ENCODE peak calls at places on chromosomes 16 and 17, in six cellular contexts. H, M, V, A, U and T are unnamed samples.

GRCh38 chr17:45225051-45225700 is 3.5 kb downstream of the FMNL1 start:
- DNase-seq in H (no peak), M (no peak), V (no peak), A (no peak), U (no peak), T (no peak)

GRCh38 chr17:29579866-29580771 is 9.3 kb downstream of the GIT1 start:
- DNase-seq in H (peak; percentile 91), M (peak; percentile 92), V (peak; percentile 88), A (peak; percentile 79), U (peak; percentile 75), T (peak; percentile 75)

GRCh38 chr17:32240745-32241144 is 24.9 kb upstream of the RHBDL3 start:
- DNase-seq in H (no peak), M (no peak), V (no peak), A (peak; percentile 24), U (no peak), T (no peak)

GRCh38 chr17:37017355-37017754 is 68.6 kb downstream of the AATF start:
- DNase-seq in H (no peak), M (no peak), V (no peak), A (no peak), U (no peak), T (no peak)

GRCh38 chr17:55117063-55117611 is 147.6 kb upstream of the HLF start:
- DNase-seq in H (no peak), M (no peak), V (no peak), A (no peak), U (no peak), T (no peak)

GRCh38 chr16:89471225-89471624 is 19.1 kb downstream of the ANKRD11 start:
- DNase-seq in H (no peak), M (no peak), V (no peak), A (peak; percentile 84), U (peak; percentile 88), T (no peak)

GRCh38 chr16:873889-874288 is 73.4 kb upstream of the GNG13 start:
- DNase-seq in H (peak; percentile 55), M (no peak), V (no peak), A (no peak), U (no peak), T (peak; percentile 15)

GRCh38 chr17:76079577-76080206 is 710 bp downstream of the ZACN start:
- DNase-seq in H (no peak), M (no peak), V (no peak), A (no peak), U (no peak), T (no peak)

GRCh38 chr16:49343291-49343690 is 30.3 kb upstream of the C16orf78 start:
- DNase-seq in H (no peak), M (no peak), V (no peak), A (no peak), U (no peak), T (no peak)

GRCh38 chr17:49968380-49969133 is 433 bp upstream of the DLX4 start:
- DNase-seq in H (no peak), M (peak; percentile 96), V (peak; percentile 64), A (peak; percentile 58), U (peak; percentile 39), T (peak; percentile 66)

GRCh38 chr17:44971776-44972483 is 3.8 kb upstream of the C1QL1 start:
- DNase-seq in H (no peak), M (peak; percentile 71), V (no peak), A (peak; percentile 19), U (peak; percentile 72), T (no peak)

GRCh38 chr17:67095803-67096202 is 51.4 kb downstream of the CACNG1 start:
- DNase-seq in H (no peak), M (no peak), V (no peak), A (peak; percentile 20), U (peak; percentile 73), T (no peak)

GRCh38 chr16:20774703-20775362 is 11.0 kb downstream of the ACSM3 start:
- DNase-seq in H (no peak), M (peak; percentile 90), V (peak; percentile 78), A (peak; percentile 67), U (peak; percentile 53), T (no peak)

GRCh38 chr17:82479602-82480001 is 21.1 kb downstream of the NARF start:
- DNase-seq in H (no peak), M (no peak), V (no peak), A (no peak), U (no peak), T (no peak)

GRCh38 chr17:46064460-46064859 is 65.4 kb downstream of the STH start:
- DNase-seq in H (no peak), M (no peak), V (no peak), A (no peak), U (no peak), T (no peak)

GRCh38 chr17:50274945-50275221 is 617 bp downstream of the TMEM92 start:
- DNase-seq in H (no peak), M (no peak), V (no peak), A (no peak), U (no peak), T (no peak)

GRCh38 chr17:42361781-42362186 is 26.5 kb downstream of the STAT3 start:
- DNase-seq in H (no peak), M (no peak), V (peak; percentile 61), A (no peak), U (no peak), T (no peak)

GRCh38 chr16:20359997-20360396 is 7.5 kb upstream of the UMOD start:
- DNase-seq in H (no peak), M (peak; percentile 59), V (no peak), A (no peak), U (no peak), T (no peak)

GRCh38 chr17:79890706-79891105 is 51.5 kb upstream of the CBX4 start:
- DNase-seq in H (no peak), M (no peak), V (no peak), A (no peak), U (no peak), T (no peak)

GRCh38 chr17:79840204-79840988 is 1.2 kb upstream of the CBX4 start:
- DNase-seq in H (peak; percentile 92), M (peak; percentile 67), V (peak; percentile 60), A (peak; percentile 75), U (peak; percentile 31), T (no peak)

DNA sequence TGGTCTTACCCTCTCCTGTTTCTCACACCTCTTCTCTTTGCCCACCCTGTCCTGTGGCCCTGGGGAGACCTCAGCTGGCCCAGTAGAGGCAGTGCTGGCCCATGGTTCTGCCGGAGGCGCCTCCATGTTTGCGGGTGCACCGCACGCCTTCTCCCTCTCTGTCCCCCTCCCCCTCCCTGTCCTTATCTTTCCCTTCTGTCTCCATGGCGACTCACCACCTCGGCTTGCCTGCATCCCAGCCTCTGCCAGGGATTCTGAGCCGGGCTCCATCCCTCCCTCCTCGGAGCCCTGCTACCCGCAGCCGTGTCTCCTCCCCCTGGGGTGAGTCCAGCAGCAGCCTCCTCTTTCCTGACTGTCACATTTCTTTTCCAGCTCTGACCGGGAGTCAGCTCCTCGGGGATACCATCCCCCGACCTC is at the start of gene RNF112:
- DNase-seq in H (no peak), M (no peak), V (no peak), A (no peak), U (peak; percentile 56), T (no peak)
- TF ChIP-seq CTCF in H (peak; percentile 39), M (no peak), V (no peak), A (no peak), U (peak; percentile 25), T (no peak)

GRCh38 chr17:73017653-73018052 is 74.8 kb downstream of the SLC39A11 start:
- DNase-seq in H (no peak), M (no peak), V (no peak), A (peak; percentile 57), U (peak; percentile 86), T (no peak)

GRCh38 chr17:73015722-73016276 is 76.7 kb downstream of the SLC39A11 start:
- DNase-seq in H (no peak), M (no peak), V (no peak), A (no peak), U (no peak), T (no peak)

GRCh38 chr17:73013299-73013698 is 79.2 kb downstream of the SLC39A11 start:
- DNase-seq in H (no peak), M (no peak), V (no peak), A (no peak), U (no peak), T (no peak)

GRCh38 chr17:73011016-73011486 is 81.4 kb downstream of the SLC39A11 start:
- DNase-seq in H (no peak), M (no peak), V (no peak), A (no peak), U (no peak), T (no peak)

GRCh38 chr17:73013816-73014663 is 78.4 kb downstream of the SLC39A11 start:
- DNase-seq in H (no peak), M (no peak), V (no peak), A (peak; percentile 14), U (peak; percentile 24), T (no peak)
- TF ChIP-seq CTCF in H (no peak), M (no peak), V (no peak), A (no peak), U (peak; percentile 5), T (no peak)

DNA sequence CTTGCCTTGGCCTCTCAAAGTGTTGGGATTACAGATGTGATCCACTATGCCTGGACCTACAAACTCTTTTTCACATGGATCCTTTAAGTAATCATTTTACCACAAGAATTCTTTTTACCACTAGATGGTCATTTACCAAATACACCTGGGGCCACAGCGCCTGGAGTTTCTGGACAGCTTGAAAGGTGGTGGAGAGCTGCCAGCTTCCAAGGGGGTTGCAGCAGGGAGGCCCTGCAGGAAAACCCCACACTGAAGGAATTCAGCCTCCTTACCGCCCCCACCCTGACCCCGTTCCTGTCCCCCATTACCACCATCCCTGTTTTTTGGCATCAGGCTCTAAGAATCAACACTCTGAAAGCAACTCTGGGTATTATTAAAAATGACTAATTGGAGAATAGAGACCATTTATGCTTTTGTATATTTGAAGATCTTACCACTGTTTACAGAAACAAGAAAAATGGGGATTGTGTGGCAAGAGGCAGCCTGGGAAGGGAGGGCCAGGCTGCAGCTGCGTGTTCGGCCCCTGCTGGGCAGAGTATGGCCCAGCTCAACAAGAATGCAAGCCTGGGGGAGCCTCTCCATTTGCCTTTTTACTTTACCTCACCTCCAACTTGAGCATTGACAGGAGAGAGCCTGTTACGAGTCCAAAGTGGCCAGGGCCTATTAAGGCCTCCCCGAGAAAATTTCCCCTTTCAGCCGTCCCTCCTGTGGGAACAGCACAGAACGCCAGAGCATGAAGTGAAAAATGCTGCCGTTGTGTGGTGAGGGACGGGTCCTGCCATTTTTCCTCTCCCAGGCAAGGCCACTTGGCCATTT is 209.9 kb downstream of the ZFHX3 start:
- DNase-seq in H (no peak), M (no peak), V (no peak), A (no peak), U (peak; percentile 77), T (no peak)
- TF ChIP-seq CTCF in H (no peak), M (no peak), V (no peak), A (peak; percentile 3), U (peak; percentile 1), T (no peak)

DNA sequence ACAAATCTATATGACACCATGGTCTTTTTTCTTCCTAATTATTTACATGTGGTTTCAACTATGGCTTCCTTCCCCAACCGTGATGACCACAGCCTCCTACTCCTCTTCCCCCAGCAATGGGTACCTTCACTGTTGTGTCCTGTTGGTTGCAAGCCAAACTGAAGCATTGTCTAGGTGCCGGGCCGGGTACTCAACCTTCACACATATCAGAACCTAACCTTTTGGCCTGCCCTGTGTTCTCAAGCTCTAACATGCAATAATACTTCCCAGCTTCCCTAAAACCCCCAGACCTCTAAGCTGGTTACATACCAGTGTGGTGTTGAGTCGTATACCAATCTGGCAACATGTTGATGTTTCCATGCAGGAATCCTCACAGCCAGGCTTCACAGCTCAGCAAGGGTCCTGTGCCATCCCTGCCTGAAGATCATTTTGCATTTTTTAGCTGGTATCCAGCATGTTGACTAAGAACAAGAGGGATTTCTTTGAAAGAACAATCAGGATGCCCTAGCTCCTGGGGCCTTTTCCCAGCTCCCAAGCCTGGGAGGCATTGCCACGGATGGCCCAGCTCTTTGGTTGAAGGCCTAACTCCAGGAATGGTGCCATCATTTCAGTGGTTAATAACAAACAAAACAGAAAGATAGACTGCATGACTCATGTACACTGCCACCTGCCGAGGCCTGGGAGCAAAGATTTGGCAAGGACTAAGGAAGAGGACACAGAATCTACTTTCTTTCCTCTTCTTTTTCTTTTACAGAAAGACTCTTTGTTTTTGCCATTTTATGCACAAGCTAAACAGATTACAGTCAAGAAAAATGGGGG is 373.7 kb upstream of the SALL1 start:
- DNase-seq in H (no peak), M (no peak), V (no peak), A (peak; percentile 53), U (peak; percentile 75), T (no peak)
- TF ChIP-seq CTCF in H (no peak), M (no peak), V (no peak), A (no peak), U (peak; percentile 10), T (no peak)